ENCODE peak calls at places on chromosomes 13 and 19, in seven cellular contexts. B, C, Z, D, M, H and A are unnamed samples. For H3K4me1 and H3K27me3, the result is how much of the 10 kb centered on the place peaks cover.

GRCh38 chr13:54206601-54207000 is 1178.0 kb downstream of the OLFM4 start:
- DNase-seq in H (no peak), M (no peak), C (no peak), D (no peak), Z (no peak), B (no peak), A (no peak)

GRCh38 chr13:25114220-25114619 is 18.3 kb downstream of the PABPC3 start:
- DNase-seq in C (peak), B (peak), M (peak), D (peak), H (peak), Z (peak), A (peak)

GRCh38 chr13:77919351-77920294 is 992 bp upstream of the EDNRB start:
- DNase-seq in B (peak), Z (peak), M (peak), C (peak), D (peak), H (peak), A (no peak)

GRCh38 chr13:84208251-84208650 is 326.0 kb upstream of the SLITRK1 start:
- DNase-seq in H (no peak), B (no peak), D (no peak), C (no peak), M (no peak), Z (no peak), A (no peak)

GRCh38 chr13:112826565-112826964 is 136.7 kb downstream of the ATP11A start:
- DNase-seq in C (no peak), H (no peak), D (no peak), B (no peak), M (no peak), Z (peak), A (no peak)

GRCh38 chr13:65593298-65593874 is 1636.8 kb downstream of the PCDH9 start:
- DNase-seq in M (no peak), H (no peak), C (no peak), B (no peak), Z (no peak), D (no peak), A (no peak)

GRCh38 chr13:21071015-21071414 is 9.6 kb upstream of the LATS2 start:
- DNase-seq in Z (no peak), C (no peak), M (no peak), D (no peak), H (no peak), B (no peak), A (peak)

GRCh38 chr19:19628499-19629134 is 597 bp upstream of the LPAR2 start:
- DNase-seq in B (peak), D (peak), H (no peak), M (no peak), Z (peak), C (no peak), A (peak)

GRCh38 chr19:9431475-9431874 is 3.9 kb downstream of the ZNF266 start:
- DNase-seq in C (no peak), H (no peak), M (no peak), Z (no peak), D (peak), B (no peak), A (no peak)

GRCh38 chr19:29810504-29810871 is 1.3 kb upstream of the CCNE1 start:
- DNase-seq in M (peak), C (no peak), Z (no peak), B (no peak), H (no peak), D (no peak), A (no peak)

GRCh38 chr19:33234736-33235135 is 9.1 kb upstream of the SLC7A10 start:
- DNase-seq in D (no peak), M (no peak), Z (no peak), B (no peak), H (no peak), C (no peak), A (no peak)

GRCh38 chr13:79382545-79383275 is 23.3 kb downstream of the RBM26 start:
- DNase-seq in D (no peak), H (no peak), M (no peak), C (no peak), B (no peak), Z (no peak), A (no peak)

GRCh38 chr13:33554919-33555791 is 262.8 kb upstream of the RFC3 start:
- DNase-seq in B (no peak), M (no peak), H (no peak), C (no peak), D (no peak), Z (no peak), A (no peak)

GRCh38 chr19:10537668-10538067 is 6.0 kb upstream of the ATG4D start:
- DNase-seq in B (no peak), M (no peak), Z (no peak), H (no peak), D (no peak), C (no peak), A (no peak)

GRCh38 chr19:46728208-46728607 is 11.3 kb upstream of the PRKD2 start:
- DNase-seq in H (no peak), C (peak), M (no peak), B (no peak), D (no peak), Z (no peak), A (peak)

GRCh38 chr13:52454459-52454824 is 836 bp upstream of the CKAP2 start:
- DNase-seq in M (no peak), H (no peak), Z (peak), C (no peak), D (peak), B (no peak), A (peak)

GRCh38 chr19:58552655-58553054 is 2.2 kb downstream of the CHMP2A start:
- DNase-seq in H (no peak), M (no peak), Z (no peak), D (no peak), C (no peak), B (peak), A (no peak)

GRCh38 chr13:27810461-27810860 is 18.2 kb downstream of the GSX1 start:
- DNase-seq in B (no peak), H (no peak), Z (no peak), D (no peak), C (no peak), M (no peak), A (no peak)

GRCh38 chr19:16626796-16627193 is 1.2 kb downstream of the MED26 start:
- DNase-seq in C (no peak), D (no peak), B (peak), H (no peak), M (no peak), Z (no peak), A (no peak)

GRCh38 chr19:10295305-10295846 is 5.6 kb downstream of the ICAM5 start:
- DNase-seq in B (peak), H (no peak), Z (peak), M (no peak), D (peak), C (no peak), A (no peak)

GRCh38 chr13:79404985-79405384 is 1.1 kb downstream of the RBM26 start:
- DNase-seq in M (no peak), B (no peak), Z (no peak), C (no peak), D (no peak), H (no peak), A (no peak)

GRCh38 chr13:113901231-113901630 is 37.4 kb upstream of the GAS6 start:
- DNase-seq in H (no peak), Z (no peak), M (no peak), B (no peak), C (peak), D (peak), A (no peak)

GRCh38 chr13:83297591-83298305 is 584.5 kb downstream of the SLITRK1 start:
- DNase-seq in Z (no peak), D (no peak), C (no peak), M (no peak), B (no peak), H (peak), A (no peak)

GRCh38 chr19:45250832-45251451 is at the start of gene MARK4:
- DNase-seq in D (peak), H (peak), M (peak), C (peak), B (peak), Z (peak), A (no peak)

GRCh38 chr19:41478171-41478570 is 35.2 kb downstream of the ERICH4 start:
- DNase-seq in C (no peak), D (peak), M (no peak), H (no peak), B (peak), Z (no peak), A (no peak)

GRCh38 chr19:45767410-45767880 is 1.6 kb downstream of the SIX5 start:
- DNase-seq in D (peak), B (peak), C (peak), H (peak), Z (peak), M (peak), A (peak)

GRCh38 chr19:10521461-10522216 is 4.4 kb upstream of the S1PR5 start:
- DNase-seq in H (no peak), D (peak), B (peak), M (no peak), Z (no peak), C (no peak), A (no peak)

GRCh38 chr13:44313674-44314073 is 60.0 kb upstream of the SERP2 start:
- DNase-seq in H (no peak), M (no peak), Z (no peak), C (no peak), B (peak), D (no peak), A (no peak)

GRCh38 chr13:56986121-56986520 is 154.6 kb upstream of the PRR20A start:
- DNase-seq in H (no peak), B (no peak), C (no peak), D (no peak), Z (no peak), M (no peak), A (no peak)

GRCh38 chr13:104011505-104012270 is 945.5 kb upstream of the SLC10A2 start:
- DNase-seq in C (no peak), B (no peak), H (no peak), D (peak), M (no peak), Z (no peak), A (no peak)

GRCh38 chr19:4815426-4816387 is 15.8 kb downstream of the TICAM1 start:
- DNase-seq in B (peak), D (peak), C (peak), Z (peak), H (peak), M (peak), A (peak)

GRCh38 chr19:2054763-2055162 is 3.7 kb upstream of the MKNK2 start:
- DNase-seq in C (no peak), M (no peak), B (peak), H (no peak), D (no peak), Z (no peak), A (no peak)

GRCh38 chr19:2058570-2059421 is 7.8 kb upstream of the MKNK2 start:
- DNase-seq in M (no peak), H (no peak), B (peak), C (no peak), Z (no peak), D (no peak), A (no peak)

GRCh38 chr19:2057484-2058469 is 6.7 kb upstream of the MKNK2 start:
- DNase-seq in M (no peak), Z (peak), B (peak), H (no peak), D (no peak), C (no peak), A (no peak)

GRCh38 chr19:2055871-2056809 is 5.1 kb upstream of the MKNK2 start:
- DNase-seq in D (peak), Z (peak), C (peak), M (peak), H (peak), B (peak), A (no peak)

GRCh38 chr19:2056810-2057192 is 5.8 kb upstream of the MKNK2 start:
- DNase-seq in D (no peak), B (peak), Z (peak), C (peak), M (no peak), H (no peak), A (no peak)
- H3K4me1 ChIP-seq in D (under half), B (under half), Z (half or more), C (under half), M (under half), H (under half), A (under half)

GRCh38 chr19:51701468-51702100 is 8.5 kb downstream of the SPACA6 start:
- DNase-seq in B (no peak), D (no peak), H (no peak), C (no peak), Z (no peak), M (no peak), A (no peak)
- TF ChIP-seq CTCF in B (no peak), D (no peak), H (no peak), C (no peak), Z (no peak), M (no peak), A (no peak)

GRCh38 chr13:111142472-111142871 is 27.4 kb downstream of the ARHGEF7 start:
- DNase-seq in Z (no peak), B (no peak), H (no peak), D (no peak), C (no peak), M (no peak), A (no peak)
- H3K27me3 ChIP-seq in Z (under half), B (under half), H (under half), D (under half), C (under half), M (under half), A (under half)

DNA sequence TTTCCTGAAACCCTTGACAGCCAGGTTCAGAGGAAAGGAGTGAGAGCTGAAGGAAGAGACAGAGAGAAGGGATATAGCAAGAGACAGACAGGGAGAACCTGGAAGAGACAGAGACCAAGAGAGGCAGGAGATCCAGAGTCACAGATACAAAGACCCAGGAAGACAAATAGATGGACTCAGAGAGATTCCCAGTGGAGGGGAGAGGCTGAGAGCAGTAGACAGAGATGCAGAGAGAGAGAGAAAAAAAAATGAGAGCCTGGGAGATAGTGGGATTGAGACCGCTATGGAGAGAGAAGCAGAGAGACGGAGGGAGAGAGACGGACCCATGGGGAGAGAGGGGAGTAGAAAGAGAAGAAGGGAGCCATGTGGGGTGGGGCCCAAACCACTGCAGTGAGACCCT is 763 bp downstream of the FXYD7 start:
- DNase-seq in Z (no peak), B (peak), H (no peak), M (no peak), D (no peak), C (no peak), A (no peak)
- H3K4me1 ChIP-seq in Z (under half), B (under half), H (under half), M (under half), D (under half), C (under half), A (under half)

GRCh38 chr13:50990050-50990449 is 80.5 kb downstream of the RNASEH2B start:
- DNase-seq in M (no peak), H (no peak), B (no peak), C (no peak), Z (no peak), D (no peak), A (no peak)
- TF ChIP-seq CTCF in M (no peak), H (no peak), B (no peak), C (no peak), Z (no peak), D (no peak), A (no peak)

GRCh38 chr19:3039125-3039524 is 10.0 kb upstream of the TLE2 start:
- DNase-seq in M (no peak), D (no peak), C (no peak), Z (no peak), B (no peak), H (no peak), A (no peak)
- H3K27me3 ChIP-seq in M (under half), D (under half), C (under half), Z (under half), B (under half), H (under half), A (under half)

GRCh38 chr19:56126983-56127780 is 6.1 kb upstream of the ZNF787 start:
- DNase-seq in C (no peak), D (peak), Z (no peak), M (no peak), H (no peak), B (peak), A (peak)
- H3K4me1 ChIP-seq in C (under half), D (under half), Z (under half), M (under half), H (under half), B (under half), A (under half)

GRCh38 chr13:22801402-22802003 is 379.3 kb upstream of the SGCG start:
- DNase-seq in Z (no peak), H (no peak), B (peak), D (no peak), C (no peak), M (no peak), A (no peak)
- TF ChIP-seq CTCF in Z (peak), H (peak), B (no peak), D (peak), C (peak), M (peak), A (peak)